ENCODE peak calls at places on chromosomes 1 and 21, in six cellular contexts. Q, O, L, P, N and W are unnamed samples.

GRCh38 chr1:8663090-8663802 is 154.2 kb downstream of the RERE start:
- DNase-seq in Q (no peak), O (no peak), L (no peak), P (no peak), N (no peak), W (no peak)

GRCh38 chr21:42013901-42014300 is 3.7 kb upstream of the ZBTB21 start:
- DNase-seq in Q (no peak), O (no peak), L (no peak), P (no peak), N (no peak), W (no peak)

GRCh38 chr1:116314305-116314919 is 58.6 kb upstream of the ATP1A1 start:
- DNase-seq in Q (no peak), O (no peak), L (peak), P (no peak), N (no peak), W (peak)

GRCh38 chr1:206050655-206051235 is 2.2 kb upstream of the RHEX start:
- DNase-seq in Q (no peak), O (peak), L (no peak), P (no peak), N (peak), W (peak)

GRCh38 chr1:97412737-97413136 is 508.1 kb downstream of the DPYD start:
- DNase-seq in Q (no peak), O (no peak), L (no peak), P (no peak), N (no peak), W (no peak)

GRCh38 chr1:63877021-63877767 is 103.4 kb downstream of the ROR1 start:
- DNase-seq in Q (no peak), O (no peak), L (no peak), P (no peak), N (no peak), W (no peak)

GRCh38 chr1:23809751-23810171 is 9.2 kb upstream of the GALE start:
- DNase-seq in Q (peak), O (peak), L (peak), P (no peak), N (peak), W (peak)

GRCh38 chr1:60989745-60990718 is 92.3 kb upstream of the NFIA start:
- DNase-seq in Q (no peak), O (no peak), L (no peak), P (no peak), N (no peak), W (peak)

GRCh38 chr1:91891486-91891885 is 5.5 kb upstream of the TGFBR3 start:
- DNase-seq in Q (no peak), O (no peak), L (no peak), P (no peak), N (no peak), W (peak)

GRCh38 chr1:101567582-101568189 is 330.9 kb downstream of the S1PR1 start:
- DNase-seq in Q (peak), O (peak), L (peak), P (no peak), N (peak), W (peak)

GRCh38 chr21:32726742-32727477 is 903 bp downstream of the SYNJ1 start:
- DNase-seq in Q (peak), O (peak), L (no peak), P (no peak), N (peak), W (peak)